ENCODE peak calls at places on chromosomes 12 and 14, in five cellular contexts. R, A, Z, K and Q are unnamed samples.
A peak's percentile ranks its signal among the peaks of the same experiment; 100 is the strongest.

GRCh38 chr12:3492868-3493224 is 1.8 kb downstream of the PRMT8 start:
- DNase-seq in R (no peak), A (no peak), Z (no peak), K (peak; percentile 70), Q (no peak)

GRCh38 chr14:61478971-61479473 is 157.6 kb downstream of the PRKCH start:
- DNase-seq in R (no peak), A (no peak), Z (peak; percentile 42), K (peak; percentile 75), Q (no peak)

GRCh38 chr12:80277732-80278131 is 166.3 kb upstream of the PTPRQ start:
- DNase-seq in R (no peak), A (no peak), Z (no peak), K (no peak), Q (no peak)

GRCh38 chr14:23351681-23352505 is 794 bp downstream of the SLC22A17 start:
- DNase-seq in R (peak; percentile 17), A (no peak), Z (no peak), K (peak; percentile 70), Q (no peak)

GRCh38 chr14:90576981-90577660 is 180.3 kb downstream of the CALM1 start:
- DNase-seq in R (no peak), A (no peak), Z (no peak), K (no peak), Q (no peak)

GRCh38 chr12:52256165-52256935 is 18.1 kb upstream of the KRT86 start:
- DNase-seq in R (no peak), A (no peak), Z (no peak), K (peak; percentile 71), Q (no peak)

GRCh38 chr14:21771671-21772070 is 98.1 kb upstream of the OR4E1 start:
- DNase-seq in R (no peak), A (no peak), Z (no peak), K (no peak), Q (no peak)

GRCh38 chr14:89041245-89041585 is 216.8 kb downstream of the TTC8 start:
- DNase-seq in R (peak; percentile 27), A (no peak), Z (peak; percentile 43), K (no peak), Q (no peak)

GRCh38 chr14:101584049-101584859 is 23.0 kb downstream of the DIO3 start:
- DNase-seq in R (peak; percentile 35), A (peak; percentile 84), Z (no peak), K (peak; percentile 70), Q (no peak)

GRCh38 chr14:88995437-88996198 is 171.2 kb downstream of the TTC8 start:
- DNase-seq in R (no peak), A (peak; percentile 100), Z (peak; percentile 44), K (no peak), Q (peak; percentile 100)

GRCh38 chr12:43406797-43407196 is 145.2 kb downstream of the ADAMTS20 start:
- DNase-seq in R (no peak), A (no peak), Z (no peak), K (no peak), Q (no peak)

GRCh38 chr12:90622431-90622830 is 332.5 kb downstream of the CCER1 start:
- DNase-seq in R (no peak), A (no peak), Z (no peak), K (no peak), Q (peak; percentile 52)

GRCh38 chr12:6927379-6927991 is at the start of gene ATN1:
- DNase-seq in R (peak; percentile 86), A (peak; percentile 77), Z (peak; percentile 95), K (peak; percentile 96), Q (no peak)

GRCh38 chr12:48001426-48002178 is 2.7 kb downstream of the COL2A1 start:
- DNase-seq in R (peak; percentile 49), A (peak; percentile 16), Z (peak; percentile 54), K (peak; percentile 88), Q (no peak)

GRCh38 chr12:54463034-54463433 is 10.4 kb downstream of the GTSF1 start:
- DNase-seq in R (no peak), A (peak; percentile 93), Z (peak; percentile 45), K (no peak), Q (no peak)

GRCh38 chr14:39488600-39488999 is 56.4 kb upstream of the FBXO33 start:
- DNase-seq in R (no peak), A (peak; percentile 3), Z (no peak), K (no peak), Q (peak; percentile 33)

GRCh38 chr12:105740970-105741725 is 397.6 kb downstream of the NUAK1 start:
- DNase-seq in R (peak; percentile 56), A (peak; percentile 84), Z (peak; percentile 50), K (no peak), Q (no peak)

GRCh38 chr12:124940393-124941169 is 26.1 kb upstream of the UBC start:
- DNase-seq in R (peak; percentile 89), A (peak; percentile 88), Z (peak; percentile 92), K (peak; percentile 98), Q (no peak)

GRCh38 chr12:10558291-10558690 is 52.6 kb downstream of the EIF2S3B start:
- DNase-seq in R (no peak), A (no peak), Z (no peak), K (no peak), Q (no peak)

GRCh38 chr12:45634273-45634917 is 95.1 kb upstream of the ARID2 start:
- DNase-seq in R (no peak), A (no peak), Z (no peak), K (no peak), Q (no peak)

GRCh38 chr12:1529862-1530591 is 64.4 kb downstream of the FBXL14 start:
- DNase-seq in R (peak; percentile 50), A (peak; percentile 42), Z (no peak), K (peak; percentile 77), Q (no peak)

GRCh38 chr12:108854055-108854452 is 3.3 kb downstream of the SSH1 start:
- DNase-seq in R (no peak), A (peak; percentile 95), Z (peak; percentile 73), K (no peak), Q (no peak)

GRCh38 chr12:113006641-113007040 is 28.3 kb downstream of the OAS2 start:
- DNase-seq in R (no peak), A (no peak), Z (no peak), K (no peak), Q (no peak)

GRCh38 chr12:6201199-6201608 is 1.0 kb downstream of the CD9 start:
- DNase-seq in R (no peak), A (no peak), Z (peak; percentile 73), K (no peak), Q (no peak)

GRCh38 chr14:80213602-80214001 is 2.3 kb upstream of the DIO2 start:
- DNase-seq in R (no peak), A (peak; percentile 87), Z (peak; percentile 47), K (no peak), Q (no peak)
- TF ChIP-seq CTCF in R (no peak), A (peak; percentile 73), Z (peak; percentile 40), K (no peak), Q (peak; percentile 66)

DNA sequence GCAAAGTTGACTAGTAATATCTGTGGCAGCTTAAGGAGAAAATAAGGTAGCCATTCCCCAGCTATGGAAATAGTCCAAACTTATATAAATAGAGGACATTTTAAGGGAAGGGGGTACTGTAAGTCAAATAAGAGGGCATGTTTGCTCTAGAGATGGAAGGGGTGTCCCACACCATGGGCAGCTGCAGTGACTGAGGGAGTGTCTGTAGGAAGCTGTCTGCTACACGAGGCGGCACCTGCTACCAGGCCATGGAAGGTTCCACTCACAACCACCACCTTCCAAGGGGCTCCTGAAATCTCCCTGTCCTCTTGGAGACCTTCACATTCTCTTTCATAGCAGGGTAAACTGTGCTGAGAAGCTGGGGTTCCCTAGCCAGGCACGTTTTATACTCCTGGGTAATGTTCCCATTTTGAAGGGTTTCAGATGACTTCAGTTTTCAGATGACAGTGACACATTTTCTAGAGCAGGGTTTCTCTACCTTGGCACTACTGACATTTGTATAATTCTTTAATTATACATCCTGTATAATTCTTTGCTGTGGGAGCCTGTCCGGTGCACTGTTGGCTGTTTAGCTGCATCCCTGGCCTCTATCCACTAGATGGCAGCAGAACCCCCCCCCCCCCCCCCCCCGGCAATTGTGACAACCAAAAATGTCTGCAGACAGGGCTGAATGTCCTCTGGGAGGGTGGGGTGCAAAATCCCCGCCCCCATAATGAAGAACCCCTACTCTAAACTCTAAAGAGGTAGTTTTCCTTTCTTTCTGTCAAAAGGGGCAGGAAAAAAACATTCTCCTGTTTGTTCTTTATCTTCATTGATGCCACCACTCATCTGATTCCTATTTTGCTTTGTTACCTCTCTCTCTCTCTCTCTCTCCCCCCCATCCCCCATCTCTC is 11.6 kb upstream of the SMCO2 start:
- DNase-seq in R (no peak), A (no peak), Z (peak; percentile 11), K (no peak), Q (no peak)
- TF ChIP-seq CTCF in R (peak; percentile 29), A (peak; percentile 54), Z (no peak), K (no peak), Q (peak; percentile 43)

DNA sequence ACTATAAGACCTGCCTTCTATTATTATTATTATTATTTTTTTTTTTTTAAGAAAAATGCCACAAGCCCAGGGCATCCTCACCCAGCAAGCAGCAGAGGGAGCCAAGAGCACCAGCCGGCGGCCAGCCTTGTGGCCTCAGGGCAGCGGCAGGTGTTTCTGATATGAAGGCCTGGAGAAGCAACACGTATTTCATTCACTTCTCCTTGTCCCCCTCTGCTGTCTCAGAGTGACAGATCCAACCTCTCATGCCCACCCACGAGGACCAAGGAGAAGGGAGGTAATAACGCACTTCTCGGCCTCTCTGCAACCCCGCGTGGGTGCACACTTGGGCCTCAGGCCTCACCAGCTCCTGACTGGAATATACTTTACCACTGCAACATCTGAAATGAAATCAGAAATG is 25.4 kb downstream of the CDC42BPB start:
- DNase-seq in R (no peak), A (peak; percentile 11), Z (no peak), K (no peak), Q (no peak)
- TF ChIP-seq CTCF in R (no peak), A (peak; percentile 11), Z (no peak), K (no peak), Q (peak; percentile 50)

GRCh38 chr12:123891516-123892179 is 81.0 kb downstream of the CCDC92 start:
- DNase-seq in R (no peak), A (no peak), Z (no peak), K (no peak), Q (no peak)
- TF ChIP-seq CTCF in R (no peak), A (peak; percentile 3), Z (no peak), K (no peak), Q (peak; percentile 17)

GRCh38 chr14:55832122-55832911 is 252.3 kb downstream of the KTN1 start:
- DNase-seq in R (no peak), A (no peak), Z (no peak), K (no peak), Q (no peak)
- TF ChIP-seq CTCF in R (no peak), A (no peak), Z (no peak), K (no peak), Q (no peak)

DNA sequence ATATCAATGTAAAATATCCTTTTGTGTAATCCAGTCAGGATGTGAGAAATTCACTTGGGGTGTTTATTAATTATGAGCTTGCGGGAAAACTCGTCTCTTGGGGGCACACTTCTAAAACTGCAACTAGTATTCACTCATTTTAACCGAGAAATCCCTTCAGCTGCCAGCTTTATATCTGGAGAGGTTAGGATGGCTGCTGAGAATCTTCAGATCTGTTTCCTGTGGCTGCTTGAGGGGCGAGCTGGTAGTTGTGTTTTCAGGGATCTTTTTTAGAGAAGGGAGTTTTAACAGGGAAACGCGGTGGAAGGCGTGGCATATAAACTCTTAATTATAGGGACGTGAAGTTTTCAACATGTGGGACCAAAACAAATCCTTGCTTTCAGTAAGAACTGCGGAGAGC is 833 bp downstream of the PPFIBP1 start:
- DNase-seq in R (no peak), A (peak; percentile 57), Z (no peak), K (no peak), Q (no peak)
- TF ChIP-seq CTCF in R (no peak), A (no peak), Z (no peak), K (no peak), Q (no peak)